ENCODE peak calls at places on chromosomes 7 and 10, in four cellular contexts. K is aorta, T is Peyer's patch, I is lung. D is an unnamed sample.

GRCh38 chr10:131653140-131653539 is 247.7 kb upstream of the PPP2R2D start:
- DNase-seq in I (no peak), K (peak; percentile 19), T (peak; percentile 16), D (no peak)

GRCh38 chr10:30345611-30346010 is 3.5 kb downstream of the MTPAP start:
- DNase-seq in K (no peak), T (no peak), I (no peak), D (no peak)

GRCh38 chr7:11847336-11847735 is 15.3 kb upstream of the THSD7A start:
- DNase-seq in T (no peak), I (no peak), K (no peak), D (no peak)

GRCh38 chr10:112953760-112954159 is 3.7 kb downstream of the TCF7L2 start:
- DNase-seq in K (no peak), I (no peak), T (no peak), D (no peak)

GRCh38 chr10:97069576-97070362 is 116.0 kb downstream of the SLIT1 start:
- DNase-seq in K (no peak), I (no peak), T (no peak), D (no peak)

GRCh38 chr10:102065561-102066420 is 642 bp downstream of the HPS6 start:
- DNase-seq in I (no peak), T (peak; percentile 73), K (peak; percentile 51), D (no peak)

GRCh38 chr7:95899919-95900513 is 127.7 kb downstream of the DYNC1I1 start:
- DNase-seq in I (no peak), T (no peak), K (no peak), D (no peak)

GRCh38 chr10:120205368-120206018 is 251.5 kb upstream of the PLPP4 start:
- DNase-seq in K (no peak), I (no peak), T (no peak), D (no peak)

GRCh38 chr7:112994666-112995065 is 92.0 kb downstream of the GPR85 start:
- DNase-seq in I (no peak), T (no peak), K (no peak), D (no peak)

GRCh38 chr7:19177269-19177668 is 32.0 kb upstream of the FERD3L start:
- DNase-seq in T (no peak), I (no peak), K (no peak), D (no peak)

GRCh38 chr7:98617051-98617959 is at the start of gene NPTX2:
- DNase-seq in I (no peak), K (peak; percentile 71), T (peak; percentile 70), D (no peak)

GRCh38 chr7:155961241-155962190 is 149.3 kb upstream of the SHH start:
- DNase-seq in K (no peak), T (peak; percentile 65), I (peak; percentile 77), D (no peak)

GRCh38 chr10:59266321-59266720 is 89.9 kb downstream of the PHYHIPL start:
- DNase-seq in T (no peak), I (no peak), K (no peak), D (no peak)

GRCh38 chr10:72030762-72031543 is 57.4 kb downstream of the SPOCK2 start:
- DNase-seq in T (no peak), K (no peak), I (no peak), D (no peak)

GRCh38 chr10:102152545-102152890 is 329 bp downstream of the NOLC1 start:
- DNase-seq in T (no peak), I (no peak), K (no peak), D (no peak)

GRCh38 chr7:154871483-154871882 is 131.4 kb downstream of the PAXIP1 start:
- DNase-seq in T (peak; percentile 19), K (peak; percentile 5), I (no peak), D (no peak)

GRCh38 chr7:29304756-29305155 is 110.2 kb downstream of the CHN2 start:
- DNase-seq in K (no peak), I (no peak), T (no peak), D (no peak)

GRCh38 chr7:47529405-47529804 is 52.5 kb downstream of the TNS3 start:
- DNase-seq in K (no peak), T (no peak), I (no peak), D (no peak)

GRCh38 chr10:131848296-131848695 is 52.5 kb upstream of the PPP2R2D start:
- DNase-seq in K (peak; percentile 35), I (no peak), T (peak; percentile 12), D (no peak)

GRCh38 chr10:15704581-15704968 is 15.1 kb downstream of the ITGA8 start:
- DNase-seq in T (no peak), K (no peak), I (no peak), D (no peak)

GRCh38 chr7:37782166-37782565 is 66.2 kb upstream of the NME8 start:
- DNase-seq in I (no peak), K (no peak), T (no peak), D (no peak)

GRCh38 chr7:17185690-17186070 is 112.8 kb upstream of the AHR start:
- DNase-seq in I (no peak), K (no peak), T (no peak), D (no peak)

GRCh38 chr7:8119228-8119627 is 142.7 kb downstream of the ICA1 start:
- DNase-seq in T (no peak), K (no peak), I (no peak), D (no peak)

GRCh38 chr10:100482181-100482833 is 19.5 kb downstream of the WNT8B start:
- DNase-seq in I (peak; percentile 58), K (peak; percentile 86), T (peak; percentile 80), D (peak; percentile 58)

GRCh38 chr7:147811923-147812322 is 778.6 kb upstream of the C7orf33 start:
- DNase-seq in T (no peak), K (no peak), I (no peak), D (no peak)

GRCh38 chr10:131875501-131875900 is 25.3 kb upstream of the PPP2R2D start:
- DNase-seq in T (no peak), K (no peak), I (no peak), D (no peak)

DNA sequence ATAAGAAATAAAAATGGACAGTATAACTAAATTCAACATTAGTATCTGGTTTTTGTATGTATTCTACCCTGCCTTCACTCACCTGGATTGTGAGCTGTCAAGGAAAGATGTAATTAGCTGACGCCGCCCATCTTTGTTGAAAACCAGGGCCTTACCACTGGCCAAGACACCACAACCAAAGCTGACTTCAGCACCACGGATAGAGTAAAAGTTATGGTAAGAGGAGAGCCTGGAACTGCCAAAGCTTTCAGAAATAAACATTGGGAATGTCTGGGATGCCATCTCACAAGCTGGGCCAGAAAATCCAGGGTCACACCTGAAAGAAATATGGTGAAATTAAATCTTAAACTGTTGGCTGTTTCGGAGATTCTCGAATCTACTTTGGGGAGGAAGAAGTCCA is 190.1 kb upstream of the SLC26A5 start:
- DNase-seq in K (no peak), I (no peak), T (no peak), D (no peak)
- H3K27ac ChIP-seq in K (no peak overlapping the region), I (no peak overlapping the region), T (no peak overlapping the region), D (no peak overlapping the region)

GRCh38 chr10:61663466-61663865 is 737 bp downstream of the CABCOCO1 start:
- DNase-seq in K (no peak), T (no peak), I (no peak), D (no peak)
- H3K4me3 ChIP-seq in K (no peak overlapping the region), T (no peak overlapping the region), I (no peak overlapping the region), D (no peak overlapping the region)

GRCh38 chr7:117325836-117326235 is 3.0 kb upstream of the WNT2 start:
- DNase-seq in I (no peak), T (no peak), K (no peak), D (no peak)
- H3K27me3 ChIP-seq in I (peaks cover 5% of the 10 kb centered on the region), T (no peaks in the 10 kb centered on the region), K (no peaks in the 10 kb centered on the region), D (no peaks in the 10 kb centered on the region)

DNA sequence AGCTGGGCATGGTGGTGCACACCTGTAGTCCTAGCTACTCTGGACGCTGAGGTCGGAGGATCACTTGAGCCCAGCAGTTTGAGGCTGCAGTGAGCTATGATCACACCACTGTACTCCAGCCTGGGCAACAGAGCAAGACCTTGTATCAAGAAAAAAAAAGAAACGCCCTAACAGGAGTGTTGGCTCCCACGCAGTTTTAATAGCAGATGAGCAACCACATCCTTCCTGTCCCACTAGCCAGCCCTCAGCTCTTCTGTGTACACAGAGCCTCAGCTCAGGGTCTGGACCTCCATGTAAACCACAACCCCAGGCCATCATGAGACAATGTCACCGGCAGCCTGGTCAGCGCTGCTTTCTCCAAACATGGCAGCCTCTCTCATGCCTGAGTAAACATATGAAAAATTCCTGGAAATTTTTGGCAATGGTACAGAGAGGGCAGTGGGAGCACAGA is 108.2 kb downstream of the PIP4K2A start:
- DNase-seq in I (no peak), T (no peak), K (peak; percentile 69), D (no peak)
- H3K27ac ChIP-seq in I (peak overlapping the region; percentile 61), T (peak overlapping the region; percentile 54), K (no peak overlapping the region), D (peak overlapping the region; percentile 40)

DNA sequence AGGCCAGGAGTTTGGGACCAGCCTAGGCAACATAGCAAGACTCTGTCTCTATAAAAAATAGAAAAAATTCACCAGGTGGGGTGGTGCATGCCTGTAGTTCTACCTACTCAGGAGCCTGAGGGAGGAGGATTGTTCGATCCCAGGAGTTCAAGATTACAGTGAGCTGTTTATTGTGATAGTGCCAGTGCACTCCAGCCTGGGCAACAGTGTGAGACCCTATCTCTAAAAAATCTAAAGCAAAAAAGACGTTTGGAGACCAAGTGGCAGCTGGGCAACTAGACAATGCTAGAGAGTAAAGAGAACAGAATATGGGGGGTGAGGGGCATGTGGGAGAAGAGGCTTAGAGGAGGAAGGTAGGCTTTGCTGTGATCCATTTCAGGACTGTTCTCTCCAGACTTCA is 1.4 kb downstream of the PDSS1 start:
- DNase-seq in K (no peak), T (no peak), I (no peak), D (no peak)
- H3K4me3 ChIP-seq in K (no peak overlapping the region), T (peak overlapping the region; percentile 89), I (no peak overlapping the region), D (no peak overlapping the region)

GRCh38 chr7:27150568-27151340 is 1.6 kb downstream of the HOXA3 start:
- DNase-seq in T (peak; percentile 90), K (peak; percentile 84), I (peak; percentile 62), D (peak; percentile 55)
- H3K27me3 ChIP-seq in T (no peaks in the 10 kb centered on the region), K (no peaks in the 10 kb centered on the region), I (no peaks in the 10 kb centered on the region), D (peaks cover 77% of the 10 kb centered on the region)

DNA sequence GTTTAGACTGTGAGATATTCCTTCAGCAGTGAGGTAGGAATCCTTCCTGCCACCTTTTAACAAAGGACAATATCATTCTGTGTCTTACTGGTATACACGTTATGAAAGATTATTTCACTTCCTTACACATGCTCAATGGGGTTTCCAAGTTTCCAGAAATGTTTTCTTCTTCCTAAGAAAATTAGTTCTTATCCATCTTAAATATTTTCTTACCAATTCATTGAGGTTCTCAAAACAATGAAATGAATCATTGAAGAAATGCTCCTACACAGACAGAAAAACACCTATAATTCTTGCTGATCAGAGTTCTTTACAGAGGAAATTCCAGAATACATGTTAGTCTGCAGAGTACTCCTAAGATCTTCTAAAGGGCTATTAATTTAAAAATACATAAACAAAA is 51.4 kb upstream of the SEC61G start:
- DNase-seq in I (no peak), T (no peak), K (no peak), D (no peak)
- H3K27ac ChIP-seq in I (no peak overlapping the region), T (no peak overlapping the region), K (no peak overlapping the region), D (no peak overlapping the region)

D was measured in CD8-positive, alpha-beta T cell.